ENCODE peak calls at places on chromosomes 12 and 14, in ten cellular contexts. T is cardiac fibroblast; G is neural crest cell; B is mesenteric fat pad; Y is ACHN; R is HT-29; C is Karpas-422; D is fibroblast of mammary gland; H is amygdala; M is stimulated activated CD4-positive, alpha-beta T cell treated with anti-CD3 and anti-CD28 coated beads, Interleukin-2, amount 100 ng/mL, for 24 hours. N is an unnamed sample.

GRCh38 chr14:101073598-101073965 is 170.1 kb upstream of the RTL1 start:
- DNase-seq in T (no peak), G (no peak), B (peak; percentile 64), Y (no peak), R (no peak), C (no peak), D (no peak), H (no peak), M (no peak), N (no peak)

GRCh38 chr14:56119221-56119967 is 1.2 kb downstream of the PELI2 start:
- DNase-seq in T (peak; percentile 54), G (no peak), B (no peak), Y (no peak), R (peak; percentile 41), C (no peak), D (peak; percentile 25), H (no peak), M (peak; percentile 38), N (peak; percentile 24)

GRCh38 chr14:38047518-38047917 is 160.2 kb upstream of the SSTR1 start:
- DNase-seq in T (no peak), G (no peak), B (no peak), Y (no peak), R (no peak), C (no peak), D (no peak), H (no peak), M (no peak), N (no peak)

GRCh38 chr12:27009926-27010325 is 4.3 kb downstream of the TM7SF3 start:
- DNase-seq in T (no peak), G (no peak), B (no peak), Y (no peak), R (no peak), C (no peak), D (no peak), H (no peak), M (no peak), N (no peak)

GRCh38 chr12:7940906-7941305 is 4.9 kb upstream of the SLC2A3 start:
- DNase-seq in T (no peak), G (no peak), B (no peak), Y (no peak), R (no peak), C (no peak), D (no peak), H (no peak), M (no peak), N (no peak)

GRCh38 chr14:77144412-77145115 is 3.0 kb upstream of the ZDHHC22 start:
- DNase-seq in T (no peak), G (no peak), B (no peak), Y (no peak), R (no peak), C (no peak), D (no peak), H (no peak), M (no peak), N (no peak)

GRCh38 chr12:4025420-4026358 is 152.5 kb upstream of the PARP11 start:
- DNase-seq in T (no peak), G (peak; percentile 64), B (no peak), Y (no peak), R (no peak), C (no peak), D (no peak), H (no peak), M (no peak), N (no peak)

GRCh38 chr14:98348505-98348904 is 923.5 kb downstream of the BCL11B start:
- DNase-seq in T (no peak), G (no peak), B (no peak), Y (no peak), R (no peak), C (no peak), D (no peak), H (no peak), M (no peak), N (no peak)

GRCh38 chr14:85468815-85469214 is 61.1 kb upstream of the FLRT2 start:
- DNase-seq in T (no peak), G (no peak), B (no peak), Y (no peak), R (no peak), C (no peak), D (no peak), H (no peak), M (no peak), N (no peak)

GRCh38 chr12:22866406-22866805 is 241.4 kb downstream of the ETNK1 start:
- DNase-seq in T (peak; percentile 45), G (no peak), B (no peak), Y (no peak), R (no peak), C (no peak), D (peak; percentile 7), H (no peak), M (no peak), N (no peak)

GRCh38 chr14:29016050-29016900 is 249.7 kb downstream of the FOXG1 start:
- DNase-seq in T (peak; percentile 73), G (peak; percentile 31), B (no peak), Y (peak; percentile 33), R (peak; percentile 32), C (peak; percentile 81), D (peak; percentile 60), H (no peak), M (no peak), N (no peak)

GRCh38 chr12:103441437-103442186 is 54.2 kb downstream of the C12orf42 start:
- DNase-seq in T (no peak), G (no peak), B (no peak), Y (no peak), R (no peak), C (peak; percentile 71), D (no peak), H (no peak), M (peak; percentile 19), N (peak; percentile 69)

GRCh38 chr12:108854453-108855283 is 2.7 kb downstream of the SSH1 start:
- DNase-seq in T (peak; percentile 99), G (no peak), B (no peak), Y (peak; percentile 95), R (no peak), C (no peak), D (peak; percentile 100), H (no peak), M (no peak), N (no peak)

GRCh38 chr12:24754690-24755638 is 193.9 kb downstream of the BCAT1 start:
- DNase-seq in T (peak; percentile 92), G (no peak), B (no peak), Y (peak; percentile 82), R (no peak), C (no peak), D (peak; percentile 92), H (no peak), M (no peak), N (no peak)

GRCh38 chr14:33475623-33476022 is 475.3 kb downstream of the EGLN3 start:
- DNase-seq in T (peak; percentile 57), G (peak; percentile 63), B (no peak), Y (peak; percentile 49), R (peak; percentile 38), C (peak; percentile 94), D (peak; percentile 17), H (peak; percentile 21), M (peak; percentile 20), N (no peak)

GRCh38 chr12:52086366-52086765 is 6.9 kb downstream of the SMIM41 start:
- DNase-seq in T (no peak), G (no peak), B (no peak), Y (no peak), R (no peak), C (no peak), D (peak; percentile 45), H (no peak), M (no peak), N (no peak)

GRCh38 chr12:114680498-114681148 is 3.4 kb downstream of the TBX3 start:
- DNase-seq in T (peak; percentile 50), G (no peak), B (no peak), Y (no peak), R (no peak), C (no peak), D (no peak), H (no peak), M (no peak), N (no peak)

GRCh38 chr14:55532645-55533309 is 47.2 kb upstream of the KTN1 start:
- DNase-seq in T (no peak), G (no peak), B (no peak), Y (no peak), R (no peak), C (peak; percentile 53), D (no peak), H (no peak), M (no peak), N (no peak)

GRCh38 chr12:3587402-3588013 is 96.5 kb downstream of the PRMT8 start:
- DNase-seq in T (no peak), G (no peak), B (peak; percentile 59), Y (no peak), R (no peak), C (no peak), D (no peak), H (no peak), M (no peak), N (no peak)

GRCh38 chr12:29025936-29026335 is 123.1 kb upstream of the FAR2 start:
- DNase-seq in T (no peak), G (no peak), B (no peak), Y (no peak), R (no peak), C (no peak), D (no peak), H (no peak), M (no peak), N (no peak)

GRCh38 chr12:2082321-2082720 is 29.5 kb downstream of the CACNA1C start:
- DNase-seq in T (no peak), G (no peak), B (no peak), Y (no peak), R (no peak), C (no peak), D (no peak), H (no peak), M (no peak), N (no peak)

GRCh38 chr12:106137456-106138278 is 1.1 kb downstream of the NUAK1 start:
- DNase-seq in T (no peak), G (no peak), B (no peak), Y (peak; percentile 45), R (no peak), C (no peak), D (no peak), H (no peak), M (no peak), N (no peak)

GRCh38 chr12:113422030-113422900 is at the start of gene SDSL:
- DNase-seq in T (peak; percentile 82), G (peak; percentile 12), B (no peak), Y (peak; percentile 97), R (peak; percentile 78), C (peak; percentile 83), D (peak; percentile 83), H (peak; percentile 29), M (no peak), N (peak; percentile 52)

GRCh38 chr12:101743724-101744472 is 4.6 kb upstream of the SYCP3 start:
- DNase-seq in T (no peak), G (no peak), B (no peak), Y (no peak), R (no peak), C (no peak), D (no peak), H (no peak), M (no peak), N (no peak)

GRCh38 chr12:40158592-40159111 is 52.8 kb upstream of the SLC2A13 start:
- DNase-seq in T (peak; percentile 39), G (no peak), B (no peak), Y (no peak), R (no peak), C (no peak), D (peak; percentile 71), H (no peak), M (no peak), N (no peak)

GRCh38 chr14:77265561-77266335 is 5.3 kb downstream of the NGB start:
- DNase-seq in T (no peak), G (no peak), B (no peak), Y (no peak), R (no peak), C (no peak), D (no peak), H (no peak), M (no peak), N (no peak)

GRCh38 chr12:120101182-120101581 is 15.4 kb downstream of the RAB35 start:
- DNase-seq in T (no peak), G (no peak), B (no peak), Y (no peak), R (no peak), C (no peak), D (peak; percentile 16), H (no peak), M (no peak), N (no peak)

GRCh38 chr12:27619308-27619707 is 76.9 kb upstream of the REP15 start:
- DNase-seq in T (peak; percentile 94), G (no peak), B (no peak), Y (peak; percentile 97), R (peak; percentile 68), C (no peak), D (peak; percentile 91), H (no peak), M (no peak), N (peak; percentile 10)

N was measured in T-helper 2 cell treated with Interferon-gamma antibody and Interleukin-4, amounts not matched to agents 5 μg/mL and 100 μg/mL, for 36 hours.